ENCODE peak calls at places on chromosomes 4 and X, in five cellular contexts. One of them, this sample, is unnamed.

GRCh38 chr4:77079281-77079680 is 3.5 kb upstream of the CCNI start:
- DNase-seq in GM12878: no peak
- DNase-seq in H1: no peak
- DNase-seq in HepG2: no peak
- DNase-seq in K562: no peak
- DNase-seq in this sample: no peak

GRCh38 chr4:2297606-2298517 is 36.0 kb upstream of the MXD4 start:
- DNase-seq in GM12878: no peak
- DNase-seq in K562: no peak
- DNase-seq in H1: no peak
- DNase-seq in HepG2: no peak
- DNase-seq in this sample: no peak

GRCh38 chrX:93673869-93674271 is at the start of gene FAM133A:
- DNase-seq in HepG2: no peak
- DNase-seq in GM12878: no peak
- DNase-seq in K562: no peak
- DNase-seq in H1: no peak
- DNase-seq in this sample: no peak

GRCh38 chr4:39706334-39706733 is 8.4 kb downstream of the UBE2K start:
- DNase-seq in K562: no peak
- DNase-seq in GM12878: no peak
- DNase-seq in H1: no peak
- DNase-seq in HepG2: peak; percentile 58
- DNase-seq in this sample: peak; percentile 51

GRCh38 chr4:21380861-21381260 is 567.7 kb downstream of the KCNIP4 start:
- DNase-seq in HepG2: no peak
- DNase-seq in GM12878: no peak
- DNase-seq in H1: no peak
- DNase-seq in K562: no peak
- DNase-seq in this sample: no peak

GRCh38 chr4:721261-722171 is 15.9 kb downstream of the PCGF3 start:
- DNase-seq in H1: no peak
- DNase-seq in K562: no peak
- DNase-seq in HepG2: no peak
- DNase-seq in GM12878: no peak
- DNase-seq in this sample: no peak

GRCh38 chr4:38804654-38805295 is at the start of gene TLR1:
- DNase-seq in H1: no peak
- DNase-seq in HepG2: peak; percentile 25
- DNase-seq in GM12878: peak; percentile 62
- DNase-seq in K562: peak; percentile 46
- DNase-seq in this sample: peak; percentile 18

GRCh38 chr4:82797591-82798081 is 960 bp downstream of the SCD5 start:
- DNase-seq in K562: no peak
- DNase-seq in GM12878: no peak
- DNase-seq in HepG2: no peak
- DNase-seq in H1: no peak
- DNase-seq in this sample: no peak

GRCh38 chr4:40247350-40247749 is 50.5 kb downstream of the RHOH start:
- DNase-seq in H1: no peak
- DNase-seq in HepG2: no peak
- DNase-seq in K562: no peak
- DNase-seq in GM12878: no peak
- DNase-seq in this sample: no peak

GRCh38 chrX:149648932-149649331 is 17.3 kb upstream of the TMEM185A start:
- DNase-seq in H1: no peak
- DNase-seq in K562: no peak
- DNase-seq in GM12878: no peak
- DNase-seq in HepG2: no peak
- DNase-seq in this sample: no peak

GRCh38 chrX:136162827-136163427 is 15.6 kb downstream of the FHL1 start:
- DNase-seq in HepG2: peak; percentile 13
- DNase-seq in H1: no peak
- DNase-seq in GM12878: no peak
- DNase-seq in K562: peak; percentile 64
- DNase-seq in this sample: peak; percentile 23

GRCh38 chr4:115159141-115159540 is 45.7 kb upstream of the NDST4 start:
- DNase-seq in HepG2: no peak
- DNase-seq in GM12878: no peak
- DNase-seq in H1: no peak
- DNase-seq in K562: no peak
- DNase-seq in this sample: no peak

GRCh38 chr4:26000274-26000950 is 86.4 kb downstream of the SMIM20 start:
- DNase-seq in HepG2: no peak
- DNase-seq in GM12878: no peak
- DNase-seq in K562: no peak
- DNase-seq in H1: no peak
- DNase-seq in this sample: no peak

GRCh38 chr4:87220094-87220831 is at the start of gene KLHL8:
- DNase-seq in H1: peak; percentile 39
- DNase-seq in GM12878: peak; percentile 40
- DNase-seq in HepG2: peak; percentile 75
- DNase-seq in K562: peak; percentile 93
- DNase-seq in this sample: peak; percentile 49

GRCh38 chr4:10061650-10062415 is 40.5 kb upstream of the SLC2A9 start:
- DNase-seq in H1: no peak
- DNase-seq in K562: no peak
- DNase-seq in HepG2: no peak
- DNase-seq in GM12878: no peak
- DNase-seq in this sample: no peak

GRCh38 chr4:62377245-62377644 is 1177.1 kb downstream of the ADGRL3 start:
- DNase-seq in H1: no peak
- DNase-seq in HepG2: no peak
- DNase-seq in K562: no peak
- DNase-seq in GM12878: no peak
- DNase-seq in this sample: no peak

GRCh38 chr4:16165931-16166330 is 60.3 kb downstream of the TAPT1 start:
- DNase-seq in HepG2: no peak
- DNase-seq in K562: no peak
- DNase-seq in GM12878: no peak
- DNase-seq in H1: no peak
- DNase-seq in this sample: no peak

GRCh38 chrX:11412715-11413623 is 119.8 kb downstream of the AMELX start:
- DNase-seq in GM12878: no peak
- DNase-seq in H1: no peak
- DNase-seq in K562: peak; percentile 73
- DNase-seq in HepG2: no peak
- DNase-seq in this sample: no peak

GRCh38 chrX:141945415-141945814 is 41.7 kb downstream of the MAGEC1 start:
- DNase-seq in H1: no peak
- DNase-seq in HepG2: no peak
- DNase-seq in GM12878: no peak
- DNase-seq in K562: no peak
- DNase-seq in this sample: no peak

GRCh38 chr4:67934628-67935027 is 28.7 kb downstream of the TMPRSS11A start:
- DNase-seq in K562: no peak
- DNase-seq in H1: no peak
- DNase-seq in HepG2: no peak
- DNase-seq in GM12878: no peak
- DNase-seq in this sample: no peak

GRCh38 chrX:106891762-106892161 is 11.4 kb downstream of the RIPPLY1 start:
- DNase-seq in GM12878: no peak
- DNase-seq in HepG2: no peak
- DNase-seq in K562: no peak
- DNase-seq in H1: no peak
- DNase-seq in this sample: no peak

GRCh38 chr4:103451341-103451740 is 253.2 kb upstream of the CENPE start:
- DNase-seq in HepG2: no peak
- DNase-seq in H1: no peak
- DNase-seq in K562: no peak
- DNase-seq in GM12878: no peak
- DNase-seq in this sample: peak; percentile 22

GRCh38 chrX:103791826-103792458 is 15.3 kb downstream of the PLP1 start:
- DNase-seq in GM12878: no peak
- DNase-seq in HepG2: no peak
- DNase-seq in K562: no peak
- DNase-seq in H1: no peak
- DNase-seq in this sample: no peak

GRCh38 chrX:15755091-15755490 is 17.0 kb downstream of the CA5B start:
- DNase-seq in H1: no peak
- DNase-seq in HepG2: no peak
- DNase-seq in K562: no peak
- DNase-seq in GM12878: no peak
- DNase-seq in this sample: no peak

GRCh38 chr4:121212801-121213200 is 48.7 kb upstream of the TNIP3 start:
- DNase-seq in K562: no peak
- DNase-seq in HepG2: no peak
- DNase-seq in GM12878: no peak
- DNase-seq in H1: no peak
- DNase-seq in this sample: no peak

GRCh38 chrX:35711281-35711680 is 86.9 kb upstream of the MAGEB16 start:
- DNase-seq in K562: no peak
- DNase-seq in H1: no peak
- DNase-seq in GM12878: no peak
- DNase-seq in HepG2: no peak
- DNase-seq in this sample: no peak

GRCh38 chrX:109709129-109709631 is 23.9 kb downstream of the ACSL4 start:
- DNase-seq in K562: no peak
- DNase-seq in HepG2: peak; percentile 82
- DNase-seq in GM12878: peak; percentile 60
- DNase-seq in H1: no peak
- DNase-seq in this sample: peak; percentile 19

GRCh38 chrX:67543818-67544217 is at the start of gene AR:
- DNase-seq in H1: peak; percentile 43
- DNase-seq in K562: no peak
- DNase-seq in GM12878: no peak
- DNase-seq in HepG2: no peak
- DNase-seq in this sample: no peak

GRCh38 chrX:68829594-68830485 is 1.0 kb downstream of the EFNB1 start:
- DNase-seq in HepG2: no peak
- DNase-seq in H1: no peak
- DNase-seq in K562: no peak
- DNase-seq in GM12878: no peak
- DNase-seq in this sample: no peak

DNA sequence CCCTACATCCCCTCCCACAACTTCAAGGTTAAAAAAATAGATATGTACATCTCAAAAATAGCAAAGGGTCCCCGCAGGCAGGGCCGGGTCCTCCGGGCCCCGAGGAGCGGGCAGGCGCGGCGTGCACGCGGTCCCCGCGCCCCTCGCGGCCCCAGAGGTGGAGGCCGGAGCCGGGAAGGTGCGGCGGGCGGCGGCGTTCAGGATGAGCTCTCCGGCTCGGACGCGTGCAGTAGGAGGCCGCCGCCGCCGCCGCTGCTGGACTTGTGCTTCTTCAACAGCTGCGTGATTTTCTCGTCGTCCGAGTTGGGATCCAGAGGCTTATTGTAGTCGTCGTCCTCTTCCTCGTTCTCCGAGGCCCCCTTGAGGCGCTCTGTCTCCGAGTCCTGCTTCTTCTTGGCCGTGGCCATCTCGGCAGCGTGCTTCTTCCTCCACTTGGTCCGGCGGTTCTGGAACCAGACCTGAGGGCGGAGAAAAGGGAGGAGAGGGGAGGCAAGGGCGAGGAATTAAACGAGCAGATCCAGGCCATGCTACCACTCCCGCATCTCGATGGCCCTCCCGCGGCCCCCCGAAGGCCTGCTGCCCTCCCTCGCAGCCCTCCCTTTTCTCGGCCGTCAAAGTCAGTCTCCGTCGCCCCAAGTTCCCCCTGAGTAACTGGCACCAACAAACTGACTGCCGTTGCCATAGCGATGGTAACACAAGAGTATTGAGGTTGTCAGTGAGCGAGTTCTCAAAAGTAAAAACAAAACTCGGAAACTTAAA is 5.8 kb downstream of the NKX6-1 start:
- DNase-seq in HepG2: no peak
- DNase-seq in GM12878: no peak
- DNase-seq in K562: peak; percentile 22
- DNase-seq in H1: no peak
- DNase-seq in this sample: no peak
- TF ChIP-seq JUND in HepG2: no peak
- TF ChIP-seq JUND in GM12878: no peak
- TF ChIP-seq JUND in K562: no peak
- TF ChIP-seq JUND in H1: no peak
- TF ChIP-seq JUND in this sample: no peak

DNA sequence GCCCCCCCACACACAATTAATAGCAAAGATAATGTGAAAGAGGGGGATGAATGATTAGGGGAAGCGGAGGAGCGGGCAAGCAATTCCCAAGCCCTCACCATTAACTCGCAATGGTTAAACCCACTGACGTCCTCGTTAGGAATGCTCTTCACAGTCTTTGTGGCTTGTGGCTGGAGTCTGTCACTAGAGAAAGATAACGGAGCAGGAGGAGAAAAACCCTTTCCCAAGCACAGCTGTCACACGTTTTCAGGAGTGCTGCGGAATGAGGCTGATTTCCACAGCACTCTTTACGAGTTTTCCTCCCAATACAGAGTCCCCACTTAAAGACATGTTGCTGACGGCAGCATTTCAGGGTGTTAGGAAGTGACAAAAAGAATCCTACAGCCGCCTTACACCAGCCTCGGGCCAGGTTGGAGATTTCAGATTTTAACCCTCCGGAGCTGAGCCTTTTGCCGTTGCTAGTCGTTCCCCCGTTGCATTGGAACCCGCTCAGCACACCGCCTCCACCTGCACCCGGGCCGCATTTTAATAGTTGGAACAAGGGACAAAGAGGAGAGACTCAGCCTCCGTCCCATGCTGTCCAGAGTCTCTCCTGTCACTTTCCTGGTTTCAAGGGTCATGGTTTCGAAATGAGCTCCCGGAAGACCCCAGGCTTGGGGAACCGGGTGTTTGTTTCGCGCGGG is 92.2 kb downstream of the GEMIN8 start:
- DNase-seq in K562: no peak
- DNase-seq in HepG2: no peak
- DNase-seq in GM12878: no peak
- DNase-seq in H1: no peak
- DNase-seq in this sample: no peak
- H3K4me1 ChIP-seq in K562: peaks cover 9% of the 10 kb centered on the region
- H3K4me1 ChIP-seq in HepG2: no peaks in the 10 kb centered on the region
- H3K4me1 ChIP-seq in GM12878: no peaks in the 10 kb centered on the region
- H3K4me1 ChIP-seq in H1: peaks cover 21% of the 10 kb centered on the region
- H3K4me1 ChIP-seq in this sample: no peaks in the 10 kb centered on the region

GRCh38 chrX:130176354-130176776 is 4.6 kb downstream of the RAB33A start:
- DNase-seq in K562: no peak
- DNase-seq in HepG2: no peak
- DNase-seq in GM12878: peak; percentile 63
- DNase-seq in H1: no peak
- DNase-seq in this sample: no peak

GRCh38 chrX:130179170-130179569 is 7.4 kb downstream of the RAB33A start:
- DNase-seq in HepG2: no peak
- DNase-seq in GM12878: no peak
- DNase-seq in H1: no peak
- DNase-seq in K562: no peak
- DNase-seq in this sample: no peak

GRCh38 chrX:130176942-130177341 is 5.2 kb downstream of the RAB33A start:
- DNase-seq in H1: no peak
- DNase-seq in GM12878: no peak
- DNase-seq in HepG2: no peak
- DNase-seq in K562: no peak
- DNase-seq in this sample: no peak

GRCh38 chrX:130184168-130184567 is 12.4 kb downstream of the RAB33A start:
- DNase-seq in HepG2: no peak
- DNase-seq in K562: no peak
- DNase-seq in GM12878: no peak
- DNase-seq in H1: no peak
- DNase-seq in this sample: no peak

GRCh38 chrX:130179579-130180215 is 7.9 kb downstream of the RAB33A start:
- DNase-seq in H1: no peak
- DNase-seq in K562: peak; percentile 94
- DNase-seq in HepG2: no peak
- DNase-seq in GM12878: no peak
- DNase-seq in this sample: no peak
- TF ChIP-seq ZNF274 in H1: no peak
- TF ChIP-seq ZNF274 in K562: no peak
- TF ChIP-seq ZNF274 in HepG2: no peak
- TF ChIP-seq ZNF274 in GM12878: no peak
- TF ChIP-seq ZNF274 in this sample: no peak

GRCh38 chrX:45428816-45429215 is 228.1 kb upstream of the DIPK2B start:
- DNase-seq in GM12878: no peak
- DNase-seq in H1: no peak
- DNase-seq in K562: no peak
- DNase-seq in HepG2: no peak
- DNase-seq in this sample: no peak
- TF ChIP-seq JUND in GM12878: no peak
- TF ChIP-seq JUND in H1: no peak
- TF ChIP-seq JUND in K562: no peak
- TF ChIP-seq JUND in HepG2: no peak
- TF ChIP-seq JUND in this sample: no peak